ENCODE peak calls at places on chromosomes 1 and 21, in seven cellular contexts. One of them, this sample, is unnamed. For H3K4me1, the result is how much of the 10 kb centered on the place peaks cover.

GRCh38 chr1:117271959-117272358 is 61.2 kb upstream of the VTCN1 start:
- DNase-seq in colonic mucosa: no peak
- DNase-seq in PC-9: peak
- DNase-seq in neuronal stem cell: no peak
- DNase-seq in CD4-positive, alpha-beta memory T cell: no peak
- DNase-seq in A549: no peak
- DNase-seq in GM23248: no peak
- DNase-seq in this sample: no peak

GRCh38 chr1:27522148-27522859 is 32.3 kb upstream of the WASF2 start:
- DNase-seq in colonic mucosa: no peak
- DNase-seq in PC-9: no peak
- DNase-seq in neuronal stem cell: no peak
- DNase-seq in CD4-positive, alpha-beta memory T cell: peak
- DNase-seq in A549: no peak
- DNase-seq in GM23248: peak
- DNase-seq in this sample: peak

GRCh38 chr1:207870279-207871031 is 40.5 kb downstream of the CD34 start:
- DNase-seq in colonic mucosa: no peak
- DNase-seq in PC-9: no peak
- DNase-seq in neuronal stem cell: no peak
- DNase-seq in CD4-positive, alpha-beta memory T cell: no peak
- DNase-seq in A549: no peak
- DNase-seq in GM23248: no peak
- DNase-seq in this sample: no peak

GRCh38 chr1:197303463-197303862 is 35.4 kb downstream of the CRB1 start:
- DNase-seq in colonic mucosa: no peak
- DNase-seq in PC-9: no peak
- DNase-seq in neuronal stem cell: no peak
- DNase-seq in CD4-positive, alpha-beta memory T cell: no peak
- DNase-seq in A549: no peak
- DNase-seq in GM23248: no peak
- DNase-seq in this sample: no peak

GRCh38 chr1:176770066-176770465 is 307.1 kb downstream of the PAPPA2 start:
- DNase-seq in colonic mucosa: no peak
- DNase-seq in PC-9: no peak
- DNase-seq in neuronal stem cell: no peak
- DNase-seq in CD4-positive, alpha-beta memory T cell: no peak
- DNase-seq in A549: no peak
- DNase-seq in GM23248: peak
- DNase-seq in this sample: no peak

GRCh38 chr1:215665212-215665611 is 98.1 kb downstream of the KCTD3 start:
- DNase-seq in colonic mucosa: no peak
- DNase-seq in PC-9: no peak
- DNase-seq in neuronal stem cell: no peak
- DNase-seq in CD4-positive, alpha-beta memory T cell: no peak
- DNase-seq in A549: no peak
- DNase-seq in GM23248: peak
- DNase-seq in this sample: no peak

GRCh38 chr1:119040489-119040888 is 52.3 kb upstream of the TBX15 start:
- DNase-seq in colonic mucosa: no peak
- DNase-seq in PC-9: no peak
- DNase-seq in neuronal stem cell: no peak
- DNase-seq in CD4-positive, alpha-beta memory T cell: no peak
- DNase-seq in A549: no peak
- DNase-seq in GM23248: peak
- DNase-seq in this sample: no peak

GRCh38 chr1:1425753-1426495 is 4.8 kb upstream of the ANKRD65 start:
- DNase-seq in colonic mucosa: no peak
- DNase-seq in PC-9: no peak
- DNase-seq in neuronal stem cell: no peak
- DNase-seq in CD4-positive, alpha-beta memory T cell: no peak
- DNase-seq in A549: peak
- DNase-seq in GM23248: no peak
- DNase-seq in this sample: no peak

GRCh38 chr1:219412772-219413171 is 200.1 kb downstream of the ZC3H11B start:
- DNase-seq in colonic mucosa: no peak
- DNase-seq in PC-9: no peak
- DNase-seq in neuronal stem cell: no peak
- DNase-seq in CD4-positive, alpha-beta memory T cell: no peak
- DNase-seq in A549: no peak
- DNase-seq in GM23248: peak
- DNase-seq in this sample: no peak

GRCh38 chr1:222416001-222416791 is 131.7 kb downstream of the HHIPL2 start:
- DNase-seq in colonic mucosa: no peak
- DNase-seq in PC-9: no peak
- DNase-seq in neuronal stem cell: no peak
- DNase-seq in CD4-positive, alpha-beta memory T cell: no peak
- DNase-seq in A549: no peak
- DNase-seq in GM23248: no peak
- DNase-seq in this sample: no peak

GRCh38 chr1:210770396-210770984 is 363.5 kb downstream of the KCNH1 start:
- DNase-seq in colonic mucosa: no peak
- DNase-seq in PC-9: no peak
- DNase-seq in neuronal stem cell: no peak
- DNase-seq in CD4-positive, alpha-beta memory T cell: no peak
- DNase-seq in A549: no peak
- DNase-seq in GM23248: no peak
- DNase-seq in this sample: no peak

GRCh38 chr1:34889705-34890104 is 30.2 kb upstream of the SMIM12 start:
- DNase-seq in colonic mucosa: no peak
- DNase-seq in PC-9: no peak
- DNase-seq in neuronal stem cell: no peak
- DNase-seq in CD4-positive, alpha-beta memory T cell: no peak
- DNase-seq in A549: no peak
- DNase-seq in GM23248: no peak
- DNase-seq in this sample: no peak

GRCh38 chr1:65209005-65209885 is 61.2 kb downstream of the AK4 start:
- DNase-seq in colonic mucosa: peak
- DNase-seq in PC-9: peak
- DNase-seq in neuronal stem cell: no peak
- DNase-seq in CD4-positive, alpha-beta memory T cell: no peak
- DNase-seq in A549: peak
- DNase-seq in GM23248: peak
- DNase-seq in this sample: no peak

GRCh38 chr1:234474375-234474774 is 4.6 kb downstream of the TARBP1 start:
- DNase-seq in colonic mucosa: no peak
- DNase-seq in PC-9: no peak
- DNase-seq in neuronal stem cell: no peak
- DNase-seq in CD4-positive, alpha-beta memory T cell: no peak
- DNase-seq in A549: no peak
- DNase-seq in GM23248: no peak
- DNase-seq in this sample: no peak

GRCh38 chr1:2879591-2879990 is 78.1 kb upstream of the TTC34 start:
- DNase-seq in colonic mucosa: no peak
- DNase-seq in PC-9: no peak
- DNase-seq in neuronal stem cell: no peak
- DNase-seq in CD4-positive, alpha-beta memory T cell: no peak
- DNase-seq in A549: no peak
- DNase-seq in GM23248: no peak
- DNase-seq in this sample: no peak

GRCh38 chr21:46286668-46286982 is 483 bp downstream of the YBEY start:
- DNase-seq in colonic mucosa: no peak
- DNase-seq in PC-9: no peak
- DNase-seq in neuronal stem cell: no peak
- DNase-seq in CD4-positive, alpha-beta memory T cell: no peak
- DNase-seq in A549: no peak
- DNase-seq in GM23248: no peak
- DNase-seq in this sample: no peak

GRCh38 chr1:231274119-231274825 is 33.3 kb downstream of the GNPAT start:
- DNase-seq in colonic mucosa: no peak
- DNase-seq in PC-9: no peak
- DNase-seq in neuronal stem cell: no peak
- DNase-seq in CD4-positive, alpha-beta memory T cell: no peak
- DNase-seq in A549: no peak
- DNase-seq in GM23248: no peak
- DNase-seq in this sample: no peak

GRCh38 chr1:231278100-231278790 is 37.2 kb downstream of the GNPAT start:
- DNase-seq in colonic mucosa: no peak
- DNase-seq in PC-9: no peak
- DNase-seq in neuronal stem cell: no peak
- DNase-seq in CD4-positive, alpha-beta memory T cell: no peak
- DNase-seq in A549: no peak
- DNase-seq in GM23248: no peak
- DNase-seq in this sample: no peak

GRCh38 chr1:231272173-231272572 is 31.2 kb downstream of the GNPAT start:
- DNase-seq in colonic mucosa: no peak
- DNase-seq in PC-9: no peak
- DNase-seq in neuronal stem cell: no peak
- DNase-seq in CD4-positive, alpha-beta memory T cell: no peak
- DNase-seq in A549: no peak
- DNase-seq in GM23248: no peak
- DNase-seq in this sample: no peak

DNA sequence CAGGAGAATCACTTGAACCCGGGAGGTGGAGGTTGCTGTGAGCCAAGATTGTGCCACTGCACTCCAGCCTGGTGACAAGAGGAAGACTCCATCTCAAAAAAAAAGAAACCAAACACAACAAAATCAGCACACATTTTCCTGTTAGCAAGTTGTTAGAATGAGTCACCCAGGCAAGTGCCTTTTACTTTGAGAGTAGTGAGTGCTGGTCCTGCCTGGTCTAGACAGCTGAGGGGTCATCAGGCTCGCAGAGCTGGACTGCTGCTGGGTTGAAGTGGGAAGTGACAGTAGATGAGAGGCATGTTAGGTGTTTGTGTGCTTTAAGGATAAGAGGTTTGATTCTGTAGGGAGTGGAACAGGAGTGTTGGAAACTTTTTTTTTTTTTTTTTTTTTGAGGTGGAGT is 31.9 kb downstream of the GNPAT start:
- DNase-seq in colonic mucosa: no peak
- DNase-seq in PC-9: no peak
- DNase-seq in neuronal stem cell: no peak
- DNase-seq in CD4-positive, alpha-beta memory T cell: no peak
- DNase-seq in A549: no peak
- DNase-seq in GM23248: peak
- DNase-seq in this sample: no peak
- H3K27ac ChIP-seq in colonic mucosa: no peak
- H3K27ac ChIP-seq in PC-9: no peak
- H3K27ac ChIP-seq in neuronal stem cell: no peak
- H3K27ac ChIP-seq in CD4-positive, alpha-beta memory T cell: no peak
- H3K27ac ChIP-seq in A549: no peak
- H3K27ac ChIP-seq in GM23248: no peak
- H3K27ac ChIP-seq in this sample: no peak

GRCh38 chr1:160830321-160831153 is 32.1 kb downstream of the CD244 start:
- DNase-seq in colonic mucosa: peak
- DNase-seq in PC-9: peak
- DNase-seq in neuronal stem cell: peak
- DNase-seq in CD4-positive, alpha-beta memory T cell: peak
- DNase-seq in A549: peak
- DNase-seq in GM23248: peak
- DNase-seq in this sample: peak
- H3K4me1 ChIP-seq in colonic mucosa: under half
- H3K4me1 ChIP-seq in PC-9: under half
- H3K4me1 ChIP-seq in neuronal stem cell: under half
- H3K4me1 ChIP-seq in CD4-positive, alpha-beta memory T cell: under half
- H3K4me1 ChIP-seq in A549: under half
- H3K4me1 ChIP-seq in GM23248: under half
- H3K4me1 ChIP-seq in this sample: under half

GRCh38 chr1:6912507-6912906 is 127.3 kb downstream of the CAMTA1 start:
- DNase-seq in colonic mucosa: no peak
- DNase-seq in PC-9: no peak
- DNase-seq in neuronal stem cell: no peak
- DNase-seq in CD4-positive, alpha-beta memory T cell: no peak
- DNase-seq in A549: no peak
- DNase-seq in GM23248: no peak
- DNase-seq in this sample: no peak
- H3K27ac ChIP-seq in colonic mucosa: no peak
- H3K27ac ChIP-seq in PC-9: no peak
- H3K27ac ChIP-seq in neuronal stem cell: no peak
- H3K27ac ChIP-seq in CD4-positive, alpha-beta memory T cell: no peak
- H3K27ac ChIP-seq in A549: no peak
- H3K27ac ChIP-seq in GM23248: no peak
- H3K27ac ChIP-seq in this sample: no peak

GRCh38 chr1:174940776-174941175 is 59.0 kb upstream of the CACYBP start:
- DNase-seq in colonic mucosa: no peak
- DNase-seq in PC-9: no peak
- DNase-seq in neuronal stem cell: no peak
- DNase-seq in CD4-positive, alpha-beta memory T cell: no peak
- DNase-seq in A549: no peak
- DNase-seq in GM23248: no peak
- DNase-seq in this sample: no peak
- H3K4me1 ChIP-seq in colonic mucosa: under half
- H3K4me1 ChIP-seq in PC-9: under half
- H3K4me1 ChIP-seq in neuronal stem cell: under half
- H3K4me1 ChIP-seq in CD4-positive, alpha-beta memory T cell: under half
- H3K4me1 ChIP-seq in A549: under half
- H3K4me1 ChIP-seq in GM23248: under half
- H3K4me1 ChIP-seq in this sample: under half

GRCh38 chr1:17001760-17002523 is 9.8 kb downstream of the ATP13A2 start:
- DNase-seq in colonic mucosa: no peak
- DNase-seq in PC-9: no peak
- DNase-seq in neuronal stem cell: no peak
- DNase-seq in CD4-positive, alpha-beta memory T cell: no peak
- DNase-seq in A549: no peak
- DNase-seq in GM23248: no peak
- DNase-seq in this sample: no peak
- H3K27ac ChIP-seq in colonic mucosa: no peak
- H3K27ac ChIP-seq in PC-9: no peak
- H3K27ac ChIP-seq in neuronal stem cell: no peak
- H3K27ac ChIP-seq in CD4-positive, alpha-beta memory T cell: no peak
- H3K27ac ChIP-seq in A549: no peak
- H3K27ac ChIP-seq in GM23248: no peak
- H3K27ac ChIP-seq in this sample: no peak

DNA sequence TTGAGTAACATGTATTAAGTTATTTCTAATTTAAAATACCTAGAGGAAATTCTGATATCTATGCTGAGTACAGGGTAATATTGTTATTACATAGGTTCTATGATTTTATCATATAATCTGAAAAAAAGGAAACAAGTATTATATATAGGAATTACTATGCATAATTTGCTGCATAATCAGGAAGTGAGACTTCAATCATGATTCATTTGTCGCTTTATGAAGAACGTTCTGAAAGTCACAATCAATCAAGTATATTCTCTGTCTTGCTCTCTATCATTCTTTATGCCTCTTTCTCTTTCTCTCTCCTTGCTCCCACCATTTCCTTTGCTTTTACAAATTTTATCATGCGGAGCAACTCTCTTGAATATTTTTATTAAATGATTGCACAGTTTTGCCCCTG is 1130.3 kb downstream of the PLA2G4A start:
- DNase-seq in colonic mucosa: no peak
- DNase-seq in PC-9: no peak
- DNase-seq in neuronal stem cell: no peak
- DNase-seq in CD4-positive, alpha-beta memory T cell: no peak
- DNase-seq in A549: no peak
- DNase-seq in GM23248: no peak
- DNase-seq in this sample: no peak
- H3K4me1 ChIP-seq in colonic mucosa: under half
- H3K4me1 ChIP-seq in PC-9: under half
- H3K4me1 ChIP-seq in neuronal stem cell: under half
- H3K4me1 ChIP-seq in CD4-positive, alpha-beta memory T cell: under half
- H3K4me1 ChIP-seq in A549: under half
- H3K4me1 ChIP-seq in GM23248: under half
- H3K4me1 ChIP-seq in this sample: under half

This sample was measured in effector memory CD4-positive, alpha-beta T cell.